ENCODE peak calls at places on chromosomes 12 and 14, in five cellular contexts. Z is smooth muscle cell of the brain vasculature, I is IMR-90, X is GM23338, G is OCI-LY7. P is an unnamed sample.

GRCh38 chr12:4107436-4107878 is 166.1 kb upstream of the CCND2 start:
- DNase-seq in X (peak; percentile 94), G (peak; percentile 67), I (peak; percentile 53), Z (no peak), P (peak; percentile 65)

GRCh38 chr14:68779761-68780323 is 13.0 kb downstream of the ZFP36L1 start:
- DNase-seq in G (no peak), Z (no peak), I (peak; percentile 91), X (no peak), P (no peak)

GRCh38 chr12:41190360-41190759 is 2.2 kb downstream of the PDZRN4 start:
- DNase-seq in I (no peak), G (no peak), Z (no peak), X (peak; percentile 49), P (peak; percentile 18)

GRCh38 chr14:99326041-99326710 is 54.2 kb upstream of the BCL11B start:
- DNase-seq in X (no peak), Z (no peak), I (no peak), G (no peak), P (no peak)

GRCh38 chr12:14408208-14408607 is 42.7 kb downstream of the ATF7IP start:
- DNase-seq in X (peak; percentile 81), Z (no peak), G (no peak), I (peak; percentile 50), P (peak; percentile 30)

GRCh38 chr12:106584104-106585064 is 1.6 kb downstream of the RFX4 start:
- DNase-seq in G (no peak), Z (no peak), X (peak; percentile 55), I (no peak), P (no peak)

GRCh38 chr12:24754690-24755638 is 193.9 kb downstream of the BCAT1 start:
- DNase-seq in Z (no peak), X (no peak), G (no peak), I (peak; percentile 90), P (no peak)

GRCh38 chr12:62434504-62435336 is 31.9 kb upstream of the MON2 start:
- DNase-seq in X (no peak), Z (no peak), I (no peak), G (no peak), P (no peak)

GRCh38 chr12:3046441-3047200 is 30.6 kb upstream of the TSPAN9 start:
- DNase-seq in I (no peak), X (no peak), Z (no peak), G (no peak), P (no peak)

GRCh38 chr14:26984318-26985177 is 386.7 kb upstream of the NOVA1 start:
- DNase-seq in Z (peak; percentile 37), I (peak; percentile 31), G (peak; percentile 34), X (peak; percentile 87), P (peak; percentile 30)

GRCh38 chr12:34352098-34352497 is 329.8 kb downstream of the ALG10 start:
- DNase-seq in G (no peak), Z (no peak), X (no peak), I (no peak), P (no peak)

GRCh38 chr12:92541024-92541423 is 161.8 kb upstream of the PLEKHG7 start:
- DNase-seq in Z (no peak), I (no peak), X (no peak), G (no peak), P (no peak)

GRCh38 chr14:71762575-71762974 is 169.7 kb upstream of the RGS6 start:
- DNase-seq in I (no peak), G (no peak), X (no peak), Z (no peak), P (no peak)

P was measured in iPS-NIHi11.